ENCODE peak calls at places on chromosomes 7 and 10, in four cellular contexts. T, J, C and Y are unnamed samples.

GRCh38 chr7:151168022-151168786 is 710 bp upstream of the GBX1 start:
- DNase-seq in T (no peak), J (no peak), C (no peak), Y (no peak)

GRCh38 chr10:102225646-102226541 is at the start of gene ELOVL3:
- DNase-seq in J (peak; percentile 90), T (peak; percentile 94), C (peak; percentile 91), Y (peak; percentile 90)

GRCh38 chr7:78111384-78111783 is 312.8 kb downstream of the PHTF2 start:
- DNase-seq in J (no peak), C (no peak), T (no peak), Y (no peak)

GRCh38 chr10:131560726-131561390 is 249.3 kb upstream of the TCERG1L start:
- DNase-seq in C (no peak), T (no peak), J (no peak), Y (no peak)

GRCh38 chr7:122572706-122573105 is 126.2 kb downstream of the RNF133 start:
- DNase-seq in J (no peak), C (no peak), T (no peak), Y (no peak)

GRCh38 chr10:25068152-25069058 is 52.0 kb downstream of the THNSL1 start:
- DNase-seq in C (peak; percentile 84), J (no peak), T (peak; percentile 85), Y (peak; percentile 61)

GRCh38 chr10:97572214-97572989 is at the start of gene ANKRD2:
- DNase-seq in T (peak; percentile 64), J (peak; percentile 59), C (peak; percentile 79), Y (peak; percentile 78)

GRCh38 chr7:135320277-135320676 is 86.6 kb downstream of the STRA8 start:
- DNase-seq in C (peak; percentile 86), T (peak; percentile 88), J (peak; percentile 83), Y (peak; percentile 54)

GRCh38 chr7:101998904-101999236 is 181.4 kb downstream of the CUX1 start:
- DNase-seq in C (no peak), J (no peak), T (no peak), Y (no peak)

GRCh38 chr10:73413108-73413527 is 740 bp downstream of the ANXA7 start:
- DNase-seq in T (no peak), C (no peak), J (no peak), Y (no peak)

GRCh38 chr10:32929634-32930033 is 28.4 kb downstream of the ITGB1 start:
- DNase-seq in J (no peak), T (peak; percentile 71), C (no peak), Y (no peak)

GRCh38 chr7:48035967-48036478 is 680 bp downstream of the C7orf57 start:
- DNase-seq in C (peak; percentile 37), J (peak; percentile 44), T (peak; percentile 42), Y (peak; percentile 20)

GRCh38 chr10:18567343-18567856 is 84.0 kb downstream of the NSUN6 start:
- DNase-seq in J (no peak), T (no peak), C (no peak), Y (no peak)
- H3K4me3 ChIP-seq in J (no peak overlapping the region), T (no peak overlapping the region), C (no peak overlapping the region), Y (no peak overlapping the region)

GRCh38 chr7:45069444-45070253 is 19.1 kb downstream of the NACAD start:
- DNase-seq in C (no peak), J (no peak), T (no peak), Y (no peak)
- TF ChIP-seq CTCF in C (no peak), J (no peak), T (no peak), Y (no peak)

DNA sequence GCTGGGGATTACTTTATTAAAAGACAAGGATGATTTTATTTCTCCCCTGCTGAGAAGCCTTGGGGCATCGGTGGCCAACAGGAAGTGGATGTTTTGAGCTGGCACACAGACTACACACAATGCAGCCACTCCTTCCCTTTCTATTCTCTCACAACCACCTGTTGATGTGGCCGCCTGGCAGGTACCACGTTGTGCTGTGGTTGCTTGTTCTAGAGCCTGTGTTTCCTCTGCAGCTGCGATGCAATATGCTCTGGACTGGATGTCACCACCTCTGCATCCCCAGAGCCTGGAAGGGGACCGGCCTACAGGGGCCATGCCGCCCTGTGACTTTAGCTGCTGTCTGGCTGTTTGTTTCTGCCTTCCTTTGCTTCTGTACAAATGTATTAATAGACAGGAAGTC is 195.7 kb upstream of the CELF2 start:
- DNase-seq in J (no peak), C (no peak), T (no peak), Y (no peak)
- H3K4me3 ChIP-seq in J (no peak overlapping the region), C (no peak overlapping the region), T (no peak overlapping the region), Y (no peak overlapping the region)

GRCh38 chr7:130654850-130655249 is 13.7 kb downstream of the COPG2 start:
- DNase-seq in T (no peak), C (no peak), J (no peak), Y (no peak)
- TF ChIP-seq CTCF in T (no peak), C (no peak), J (no peak), Y (no peak)

DNA sequence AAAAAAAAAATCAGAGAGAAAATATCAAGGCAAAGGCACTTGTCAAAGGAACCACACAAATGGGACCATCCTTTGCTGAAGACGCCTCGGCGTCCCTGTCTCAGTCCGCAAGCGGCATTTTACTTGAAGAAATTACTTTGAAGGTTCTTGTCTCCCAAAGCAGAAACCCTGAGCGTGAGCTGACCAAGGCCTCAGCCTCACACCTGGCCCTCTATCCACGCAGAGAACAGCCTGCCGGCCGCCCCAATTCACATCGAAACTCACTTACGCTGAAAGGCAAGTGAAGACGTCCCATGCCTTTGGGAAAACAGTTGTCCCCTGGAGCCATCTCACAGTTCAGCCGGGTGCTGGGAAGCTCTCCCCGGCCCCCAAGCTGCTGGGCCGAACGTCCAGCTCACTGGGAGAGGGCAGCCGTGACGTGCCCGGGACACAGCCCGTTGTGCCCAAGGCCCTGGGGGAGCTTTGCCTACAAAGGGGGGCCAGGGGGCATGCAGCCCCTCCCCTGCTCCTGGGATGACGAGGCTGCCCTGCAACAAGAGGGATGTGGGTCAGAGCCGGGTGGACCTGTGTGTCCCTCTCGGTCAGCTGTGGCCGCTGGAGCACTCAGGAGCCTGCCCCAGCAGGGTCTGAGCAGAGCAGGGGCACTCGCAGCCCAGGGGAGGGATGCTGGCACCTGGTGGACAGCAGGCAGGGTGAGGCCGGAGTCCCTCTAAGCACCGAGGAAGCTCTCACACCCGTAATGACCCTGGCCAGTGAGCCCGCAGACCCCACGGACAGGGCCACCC is 49.6 kb upstream of the PDGFA start:
- DNase-seq in T (no peak), J (no peak), C (no peak), Y (no peak)
- H3K4me3 ChIP-seq in T (no peak overlapping the region), J (no peak overlapping the region), C (no peak overlapping the region), Y (no peak overlapping the region)

GRCh38 chr10:114458216-114458615 is 53.9 kb upstream of the AFAP1L2 start:
- DNase-seq in C (no peak), T (peak; percentile 17), J (no peak), Y (no peak)

GRCh38 chr10:114453576-114453975 is 49.3 kb upstream of the AFAP1L2 start:
- DNase-seq in C (no peak), T (no peak), J (no peak), Y (no peak)

DNA sequence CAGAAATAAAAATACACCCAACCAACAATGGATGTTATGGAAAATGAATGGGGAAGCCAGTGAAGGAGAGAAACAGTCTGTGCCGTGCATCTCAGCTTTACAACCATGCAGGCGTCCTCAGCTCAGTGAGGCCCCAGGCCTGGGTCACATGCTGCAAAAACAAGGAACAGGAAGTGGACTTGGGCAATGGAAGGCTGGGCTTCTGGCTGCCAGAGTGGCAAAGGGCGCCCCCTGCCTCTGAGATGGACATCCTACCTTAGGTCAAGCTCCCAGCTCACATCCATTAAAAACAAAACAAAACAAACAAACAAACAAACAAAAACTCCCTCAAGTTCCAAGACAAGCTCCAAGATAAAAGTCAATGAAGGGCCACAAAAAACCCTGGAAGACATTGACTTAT is 54.7 kb upstream of the AFAP1L2 start:
- DNase-seq in J (no peak), C (peak; percentile 4), T (no peak), Y (peak; percentile 17)
- TF ChIP-seq CTCF in J (peak; percentile 14), C (no peak), T (peak; percentile 45), Y (peak; percentile 27)

GRCh38 chr7:44145419-44145968 is 4.4 kb upstream of the MYL7 start:
- DNase-seq in T (peak; percentile 38), C (no peak), J (peak; percentile 51), Y (no peak)
- H3K4me3 ChIP-seq in T (peak overlapping the region; percentile 27), C (peak overlapping the region; percentile 43), J (peak overlapping the region; percentile 49), Y (peak overlapping the region; percentile 59)